ENCODE peak calls at places on chromosomes 6 and 20, in nine cellular contexts. P is IMR-90, L is RWPE1, V is lower lobe of right lung, F is progenitor cell of endocrine pancreas, X is pancreas, R is GM23338, U is adrenal gland, I is mammary epithelial cell. M is an unnamed sample.

GRCh38 chr6:117496383-117496990 is 14.0 kb downstream of the DCBLD1 start:
- DNase-seq in P (peak), L (peak), V (no peak), F (no peak), X (no peak), R (no peak), U (no peak), I (peak), M (no peak)

GRCh38 chr20:46126440-46127056 is 8.4 kb downstream of the CD40 start:
- DNase-seq in P (no peak), L (no peak), V (no peak), F (no peak), X (no peak), R (no peak), U (no peak), I (no peak), M (no peak)

GRCh38 chr6:90859612-90860011 is 272.7 kb upstream of the MAP3K7 start:
- DNase-seq in P (no peak), L (no peak), V (no peak), F (no peak), X (no peak), R (peak), U (no peak), I (no peak), M (no peak)

GRCh38 chr6:13044390-13044789 is 283.9 kb downstream of the TBC1D7 start:
- DNase-seq in P (no peak), L (peak), V (no peak), F (no peak), X (no peak), R (peak), U (no peak), I (peak), M (no peak)

GRCh38 chr6:3090013-3090412 is 21.7 kb downstream of the RIPK1 start:
- DNase-seq in P (no peak), L (no peak), V (no peak), F (no peak), X (no peak), R (no peak), U (no peak), I (no peak), M (no peak)

GRCh38 chr6:33634203-33634727 is 13.1 kb downstream of the ITPR3 start:
- DNase-seq in P (no peak), L (no peak), V (peak), F (no peak), X (peak), R (no peak), U (no peak), I (no peak), M (no peak)

GRCh38 chr6:113847435-113847834 is 9.7 kb upstream of the MARCKS start:
- DNase-seq in P (peak), L (no peak), V (no peak), F (no peak), X (no peak), R (no peak), U (no peak), I (no peak), M (no peak)

GRCh38 chr20:50594591-50595432 is 84.6 kb downstream of the PTPN1 start:
- DNase-seq in P (no peak), L (no peak), V (no peak), F (no peak), X (peak), R (peak), U (no peak), I (no peak), M (peak)

GRCh38 chr20:50427740-50428462 is 82.3 kb upstream of the PTPN1 start:
- DNase-seq in P (no peak), L (no peak), V (no peak), F (no peak), X (no peak), R (no peak), U (peak), I (peak), M (no peak)

GRCh38 chr6:159252955-159253508 is 83.8 kb downstream of the FNDC1 start:
- DNase-seq in P (peak), L (peak), V (no peak), F (no peak), X (no peak), R (peak), U (peak), I (peak), M (no peak)

GRCh38 chr6:44216677-44217331 is at the start of gene MYMX:
- DNase-seq in P (no peak), L (no peak), V (no peak), F (no peak), X (peak), R (peak), U (no peak), I (no peak), M (no peak)

GRCh38 chr6:156564128-156564806 is 212.9 kb upstream of the ARID1B start:
- DNase-seq in P (peak), L (peak), V (peak), F (peak), X (peak), R (peak), U (peak), I (peak), M (peak)

GRCh38 chr20:34753706-34754461 is 49.7 kb downstream of the TP53INP2 start:
- DNase-seq in P (peak), L (no peak), V (no peak), F (no peak), X (no peak), R (peak), U (no peak), I (peak), M (no peak)

GRCh38 chr6:13450628-13451027 is 36.8 kb downstream of the GFOD1 start:
- DNase-seq in P (no peak), L (no peak), V (no peak), F (no peak), X (no peak), R (no peak), U (no peak), I (no peak), M (no peak)

GRCh38 chr20:44400671-44401051 is 45.2 kb downstream of the HNF4A start:
- DNase-seq in P (no peak), L (no peak), V (no peak), F (no peak), X (no peak), R (no peak), U (peak), I (no peak), M (no peak)

GRCh38 chr20:23141450-23142161 is 55.5 kb upstream of the CD93 start:
- DNase-seq in P (no peak), L (no peak), V (no peak), F (no peak), X (no peak), R (no peak), U (peak), I (no peak), M (no peak)

GRCh38 chr6:4348462-4349112 is 213.2 kb upstream of the ECI2 start:
- DNase-seq in P (peak), L (no peak), V (no peak), F (no peak), X (no peak), R (no peak), U (no peak), I (no peak), M (no peak)

GRCh38 chr6:42453027-42453648 is 1.4 kb upstream of the TRERF1 start:
- DNase-seq in P (peak), L (peak), V (peak), F (peak), X (peak), R (peak), U (peak), I (peak), M (peak)

GRCh38 chr6:115665310-115665709 is 395.4 kb downstream of the FRK start:
- DNase-seq in P (no peak), L (no peak), V (no peak), F (no peak), X (no peak), R (peak), U (no peak), I (no peak), M (no peak)

GRCh38 chr6:43717822-43718221 is 30.2 kb upstream of the MRPS18A start:
- DNase-seq in P (no peak), L (no peak), V (no peak), F (no peak), X (no peak), R (no peak), U (no peak), I (no peak), M (no peak)

GRCh38 chr6:143941852-143942627 is 66.0 kb downstream of the PLAGL1 start:
- DNase-seq in P (peak), L (peak), V (peak), F (peak), X (peak), R (peak), U (peak), I (peak), M (peak)

GRCh38 chr6:82057846-82058554 is 189.5 kb downstream of the IBTK start:
- DNase-seq in P (peak), L (no peak), V (no peak), F (no peak), X (no peak), R (no peak), U (no peak), I (peak), M (no peak)

GRCh38 chr6:169093121-169093723 is 160.4 kb downstream of the THBS2 start:
- DNase-seq in P (no peak), L (no peak), V (no peak), F (no peak), X (no peak), R (no peak), U (no peak), I (no peak), M (no peak)

GRCh38 chr6:106560966-106561740 is 68.1 kb downstream of the RTN4IP1 start:
- DNase-seq in P (peak), L (peak), V (no peak), F (no peak), X (no peak), R (no peak), U (no peak), I (peak), M (no peak)

GRCh38 chr6:144006731-144007454 is 1.2 kb downstream of the PLAGL1 start:
- DNase-seq in P (peak), L (no peak), V (no peak), F (no peak), X (no peak), R (peak), U (no peak), I (peak), M (no peak)

GRCh38 chr6:48027704-48028435 is 83.1 kb downstream of the PTCHD4 start:
- DNase-seq in P (no peak), L (no peak), V (no peak), F (no peak), X (no peak), R (no peak), U (no peak), I (peak), M (no peak)

GRCh38 chr20:52083627-52084232 is 107.8 kb downstream of the ZFP64 start:
- DNase-seq in P (peak), L (peak), V (no peak), F (peak), X (no peak), R (peak), U (peak), I (peak), M (peak)

GRCh38 chr20:25063981-25064380 is 6.0 kb upstream of the ACSS1 start:
- DNase-seq in P (no peak), L (no peak), V (no peak), F (no peak), X (no peak), R (no peak), U (peak), I (no peak), M (no peak)

GRCh38 chr6:27591660-27592059 is 118.8 kb upstream of the ZNF184 start:
- DNase-seq in P (peak), L (peak), V (no peak), F (no peak), X (no peak), R (peak), U (no peak), I (peak), M (no peak)

GRCh38 chr20:62496525-62497218 is 20.9 kb upstream of the GATA5 start:
- DNase-seq in P (no peak), L (peak), V (no peak), F (peak), X (no peak), R (peak), U (no peak), I (no peak), M (peak)

GRCh38 chr6:15036690-15037245 is 209.1 kb upstream of the JARID2 start:
- DNase-seq in P (no peak), L (no peak), V (no peak), F (no peak), X (peak), R (no peak), U (peak), I (no peak), M (no peak)

GRCh38 chr6:133743621-133744020 is 145.3 kb upstream of the TCF21 start:
- DNase-seq in P (no peak), L (no peak), V (no peak), F (no peak), X (no peak), R (no peak), U (no peak), I (no peak), M (no peak)

GRCh38 chr6:168206681-168207274 is 112.8 kb downstream of the DACT2 start:
- DNase-seq in P (no peak), L (no peak), V (no peak), F (no peak), X (no peak), R (no peak), U (no peak), I (no peak), M (peak)

GRCh38 chr20:36303831-36304230 is 2.3 kb upstream of the DLGAP4 start:
- DNase-seq in P (no peak), L (no peak), V (no peak), F (no peak), X (no peak), R (no peak), U (no peak), I (no peak), M (no peak)

GRCh38 chr6:169968541-169969270 is 217.3 kb downstream of the ERMARD start:
- DNase-seq in P (no peak), L (no peak), V (no peak), F (no peak), X (no peak), R (no peak), U (no peak), I (no peak), M (no peak)

GRCh38 chr6:122609881-122610689 is at the start of gene PKIB:
- DNase-seq in P (peak), L (peak), V (peak), F (peak), X (peak), R (peak), U (peak), I (peak), M (peak)

GRCh38 chr20:1014471-1014870 is 12.4 kb upstream of the RSPO4 start:
- DNase-seq in P (no peak), L (no peak), V (no peak), F (no peak), X (no peak), R (no peak), U (no peak), I (no peak), M (no peak)

DNA sequence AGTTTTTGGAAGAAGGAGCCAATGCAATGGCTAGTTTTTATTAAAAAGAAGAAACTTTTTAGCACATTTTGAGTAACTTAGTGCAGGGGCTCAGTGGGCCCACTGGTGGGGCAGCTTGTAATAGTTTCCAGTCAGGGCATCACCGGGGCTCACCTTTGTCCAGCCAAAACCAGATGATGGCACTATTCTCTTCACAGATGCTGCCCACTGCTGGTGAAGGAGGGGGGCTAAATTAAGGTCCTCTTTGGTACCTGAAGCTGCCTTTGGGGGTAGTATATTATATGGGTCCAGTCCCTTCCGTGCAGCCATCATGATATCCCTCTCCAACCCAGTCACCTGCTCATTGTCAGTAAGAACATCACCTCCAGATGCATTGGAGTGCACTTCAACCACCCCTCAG is 182.9 kb downstream of the PDE7B start:
- DNase-seq in P (no peak), L (no peak), V (no peak), F (no peak), X (no peak), R (peak), U (no peak), I (no peak), M (no peak)
- TF ChIP-seq CTCF in P (no peak), L (no peak), V (no peak), F (no peak), X (no peak), R (peak), U (no peak), I (no peak), M (no peak)

DNA sequence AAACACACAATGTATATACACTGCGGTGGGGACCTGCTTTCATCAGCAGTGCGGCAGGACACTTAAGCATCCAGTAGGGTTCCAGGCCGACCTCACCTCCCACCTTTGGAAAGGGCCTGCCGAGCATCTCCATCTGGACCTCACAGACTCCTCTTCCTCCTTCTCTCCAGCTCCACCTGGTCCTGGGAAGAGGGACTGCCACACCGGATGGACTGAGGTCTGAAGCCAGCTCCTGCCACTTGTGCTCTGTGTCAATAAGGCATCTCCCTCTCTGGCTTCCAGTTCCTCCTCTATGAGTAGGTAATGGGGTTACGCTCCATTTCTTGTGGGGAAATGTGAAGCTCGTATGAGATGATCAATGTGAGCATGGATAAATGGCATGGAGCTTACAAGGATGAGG is 19.1 kb upstream of the NNAT start:
- DNase-seq in P (no peak), L (no peak), V (no peak), F (no peak), X (no peak), R (peak), U (no peak), I (no peak), M (no peak)
- TF ChIP-seq CTCF in P (no peak), L (no peak), V (no peak), F (no peak), X (no peak), R (peak), U (no peak), I (no peak), M (no peak)

GRCh38 chr20:59743767-59744485 is 139.6 kb downstream of the PHACTR3 start:
- DNase-seq in P (no peak), L (peak), V (no peak), F (no peak), X (no peak), R (peak), U (no peak), I (no peak), M (no peak)
- TF ChIP-seq CTCF in P (no peak), L (no peak), V (no peak), F (peak), X (no peak), R (peak), U (no peak), I (no peak), M (no peak)

GRCh38 chr6:150600302-150601017 is 775 bp downstream of the PLEKHG1 start:
- DNase-seq in P (peak), L (peak), V (peak), F (peak), X (peak), R (peak), U (peak), I (peak), M (peak)
- TF ChIP-seq CTCF in P (no peak), L (peak), V (peak), F (peak), X (peak), R (peak), U (peak), I (peak), M (peak)

GRCh38 chr6:20564269-20564668 is 30.0 kb downstream of the CDKAL1 start:
- DNase-seq in P (peak), L (peak), V (no peak), F (no peak), X (no peak), R (no peak), U (no peak), I (no peak), M (no peak)

GRCh38 chr6:20565291-20565690 is 31.0 kb downstream of the CDKAL1 start:
- DNase-seq in P (peak), L (no peak), V (no peak), F (no peak), X (no peak), R (no peak), U (no peak), I (no peak), M (no peak)

GRCh38 chr6:20563377-20563776 is 29.1 kb downstream of the CDKAL1 start:
- DNase-seq in P (no peak), L (no peak), V (no peak), F (no peak), X (no peak), R (no peak), U (no peak), I (no peak), M (no peak)

GRCh38 chr6:20569000-20569610 is 34.8 kb downstream of the CDKAL1 start:
- DNase-seq in P (peak), L (peak), V (no peak), F (no peak), X (no peak), R (no peak), U (no peak), I (peak), M (no peak)

DNA sequence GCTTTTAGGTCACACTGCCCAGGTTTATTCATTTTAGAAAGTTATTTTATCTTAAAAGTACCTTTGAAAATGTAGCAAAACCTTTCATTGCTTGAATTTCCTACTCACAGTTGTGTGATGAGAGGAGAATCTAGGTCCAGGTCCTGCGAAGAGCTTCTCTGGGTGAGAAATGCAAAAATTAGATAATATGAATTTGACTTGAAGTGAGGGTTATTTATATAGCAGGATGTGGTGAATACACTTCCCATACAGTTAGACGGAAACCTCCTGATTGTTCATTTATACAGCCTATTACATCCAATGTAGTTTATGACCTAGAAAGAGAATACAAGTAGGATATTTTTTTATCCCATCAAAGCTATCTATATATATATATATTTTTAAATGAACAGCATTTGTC is 30.5 kb downstream of the CDKAL1 start:
- DNase-seq in P (peak), L (no peak), V (no peak), F (no peak), X (no peak), R (no peak), U (no peak), I (no peak), M (no peak)
- TF ChIP-seq CTCF in P (no peak), L (no peak), V (no peak), F (no peak), X (no peak), R (no peak), U (no peak), I (no peak), M (no peak)

DNA sequence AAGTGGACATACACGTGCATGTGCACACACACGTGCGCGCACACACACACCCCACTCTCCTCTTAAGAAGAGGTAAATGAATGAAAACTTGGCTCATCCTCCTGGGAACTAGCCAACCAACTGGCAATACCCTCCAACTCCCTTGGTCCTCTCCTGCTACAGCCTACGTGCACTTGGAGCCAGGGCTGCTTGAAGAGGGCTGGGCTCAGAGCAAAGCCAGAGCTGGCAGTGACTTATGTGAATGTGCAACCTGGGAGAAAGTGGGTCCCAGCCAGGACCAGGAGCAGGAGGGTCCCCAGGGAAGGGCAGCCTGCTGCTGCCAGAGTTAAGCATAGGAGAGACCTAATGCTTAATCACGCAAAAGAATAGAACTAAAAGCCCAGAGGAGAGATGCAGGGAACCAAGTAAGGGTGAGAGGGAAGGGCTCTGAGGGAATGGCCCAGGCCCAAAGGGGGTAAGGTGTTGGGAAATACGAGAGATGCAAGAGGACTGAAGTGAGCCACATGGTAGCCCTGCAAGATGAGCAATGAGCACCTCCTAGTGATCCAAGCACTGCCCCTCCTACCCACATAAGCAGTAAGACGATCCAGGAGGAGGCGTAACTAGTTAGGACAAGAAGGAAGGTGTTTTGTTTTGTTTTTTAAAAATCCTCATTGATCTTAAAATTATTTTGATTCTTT is 24.7 kb downstream of the TRAF3IP2 start:
- DNase-seq in P (peak), L (no peak), V (no peak), F (no peak), X (no peak), R (peak), U (no peak), I (no peak), M (no peak)
- TF ChIP-seq CTCF in P (no peak), L (no peak), V (no peak), F (no peak), X (no peak), R (peak), U (no peak), I (peak), M (no peak)